ENCODE peak calls at places on chromosomes 12 and 14, in four cellular contexts. A is endothelial cell of umbilical vein, G is germinal center, P is posterior cingulate gyrus. L is an unnamed sample.

GRCh38 chr14:81144811-81145598 is 75.8 kb downstream of the GTF2A1 start:
- DNase-seq in A (no peak), G (no peak), P (no peak), L (no peak)

GRCh38 chr12:27870939-27871338 is 90.9 kb upstream of the MANSC4 start:
- DNase-seq in A (no peak), G (no peak), P (no peak), L (no peak)

GRCh38 chr14:96096639-96097610 is 57.8 kb downstream of the C14orf132 start:
- DNase-seq in A (no peak), G (no peak), P (no peak), L (no peak)

GRCh38 chr12:132028111-132028510 is 78.4 kb downstream of the EP400 start:
- DNase-seq in A (no peak), G (no peak), P (no peak), L (no peak)

GRCh38 chr12:102629262-102629888 is 149.0 kb upstream of the IGF1 start:
- DNase-seq in A (no peak), G (no peak), P (no peak), L (no peak)

GRCh38 chr12:53239643-53240258 is 7.7 kb upstream of the RARG start:
- DNase-seq in A (no peak), G (no peak), P (no peak), L (no peak)

GRCh38 chr14:76990084-76990483 is 38.4 kb downstream of the IRF2BPL start:
- DNase-seq in A (no peak), G (no peak), P (no peak), L (no peak)

GRCh38 chr14:51157012-51157411 is 62.1 kb upstream of the TRIM9 start:
- DNase-seq in A (peak; percentile 13), G (peak; percentile 10), P (no peak), L (no peak)

GRCh38 chr14:104416383-104416782 is 163.2 kb upstream of the C14orf180 start:
- DNase-seq in A (no peak), G (no peak), P (no peak), L (no peak)

GRCh38 chr12:12705833-12706520 is 10.0 kb upstream of the GPR19 start:
- DNase-seq in A (peak; percentile 13), G (no peak), P (no peak), L (no peak)

GRCh38 chr12:112168561-112168971 is 43.2 kb downstream of the TRAFD1 start:
- DNase-seq in A (no peak), G (no peak), P (no peak), L (no peak)

GRCh38 chr12:26338574-26339572 is 143.5 kb downstream of the SSPN start:
- DNase-seq in A (peak; percentile 21), G (no peak), P (no peak), L (peak; percentile 20)

GRCh38 chr12:52354197-52354596 is 13.1 kb downstream of the KRT85 start:
- DNase-seq in A (no peak), G (no peak), P (no peak), L (no peak)

GRCh38 chr12:8078400-8078799 is 3.7 kb upstream of the NECAP1 start:
- DNase-seq in A (peak; percentile 84), G (peak; percentile 27), P (no peak), L (no peak)

GRCh38 chr12:132178801-132179401 is 34.6 kb downstream of the NOC4L start:
- DNase-seq in A (no peak), G (no peak), P (no peak), L (no peak)

GRCh38 chr14:97602438-97603117 is 805.4 kb downstream of the VRK1 start:
- DNase-seq in A (no peak), G (no peak), P (no peak), L (no peak)

GRCh38 chr12:12714276-12715001 is 2.7 kb upstream of the CDKN1B start:
- DNase-seq in A (peak; percentile 80), G (peak; percentile 66), P (no peak), L (no peak)

GRCh38 chr12:77724367-77724957 is 106.2 kb upstream of the NAV3 start:
- DNase-seq in A (peak; percentile 61), G (no peak), P (no peak), L (no peak)

GRCh38 chr12:53251477-53252348 is 16.4 kb upstream of the ESPL1 start:
- DNase-seq in A (peak; percentile 74), G (peak; percentile 91), P (peak; percentile 66), L (peak; percentile 92)

GRCh38 chr14:104590240-104590965 is 10.8 kb downstream of the C14orf180 start:
- DNase-seq in A (no peak), G (no peak), P (no peak), L (no peak)

GRCh38 chr12:53845932-53846331 is 92.7 kb upstream of the HOXC13 start:
- DNase-seq in A (no peak), G (no peak), P (no peak), L (no peak)